ENCODE peak calls at places on chromosomes 4 and X, in nine cellular contexts. B is NCI-H1694; G is AG20443; K is tibial artery; H is stimulated activated naive CD8-positive, alpha-beta T cell treated with anti-CD3 and anti-CD28 coated beads, Interleukin-15, Interleukin-2, amounts not matched to agents 100 U/mL and 50 U/mL, for 24 hours; F is GM03348; Y is EL; R is retina; I is fibroblast of lung. W is an unnamed sample.

GRCh38 chr4:153039542-153040185 is 103.5 kb downstream of the FHDC1 start:
- DNase-seq in F (no peak), K (no peak), R (no peak), I (no peak), Y (no peak), H (no peak), B (no peak), G (no peak), W (no peak)

GRCh38 chrX:151860827-151861226 is 51.9 kb upstream of the MAGEA4 start:
- DNase-seq in R (no peak), Y (no peak), I (no peak), G (no peak), K (no peak), H (no peak), B (no peak), F (no peak), W (no peak)

GRCh38 chrX:68719904-68720614 is 72.6 kb downstream of the STARD8 start:
- DNase-seq in H (no peak), Y (no peak), F (peak), I (peak), R (no peak), K (no peak), B (no peak), G (no peak), W (no peak)

GRCh38 chr4:77184961-77185360 is 28.0 kb downstream of the CCNG2 start:
- DNase-seq in Y (no peak), F (no peak), K (no peak), I (no peak), H (no peak), R (no peak), G (no peak), B (no peak), W (no peak)

GRCh38 chr4:107760281-107760947 is 40.4 kb upstream of the PAPSS1 start:
- DNase-seq in H (no peak), Y (peak), K (no peak), I (peak), G (peak), R (no peak), F (no peak), B (no peak), W (no peak)

GRCh38 chr4:9984621-9985020 is 36.7 kb downstream of the SLC2A9 start:
- DNase-seq in R (no peak), H (no peak), I (no peak), G (no peak), K (no peak), F (no peak), Y (no peak), B (no peak), W (no peak)

GRCh38 chr4:174461438-174462106 is 60.7 kb downstream of the HPGD start:
- DNase-seq in Y (no peak), R (no peak), G (no peak), B (no peak), H (no peak), F (no peak), I (peak), K (no peak), W (no peak)

GRCh38 chr4:14771504-14772175 is 230.6 kb upstream of the CPEB2 start:
- DNase-seq in K (no peak), Y (peak), B (no peak), R (no peak), I (no peak), H (no peak), F (no peak), G (no peak), W (peak)

GRCh38 chrX:130497531-130497930 is 95.7 kb downstream of the RBMX2 start:
- DNase-seq in B (no peak), R (no peak), I (no peak), F (no peak), K (no peak), G (no peak), H (no peak), Y (no peak), W (no peak)

GRCh38 chr4:153143527-153144348 is 60.5 kb upstream of the TRIM2 start:
- DNase-seq in K (no peak), B (peak), H (no peak), I (peak), R (no peak), G (peak), Y (peak), F (peak), W (peak)

GRCh38 chr4:153232768-153233167 is 28.5 kb downstream of the TRIM2 start:
- DNase-seq in Y (no peak), K (no peak), R (no peak), F (no peak), H (no peak), B (no peak), I (no peak), G (peak), W (peak)

GRCh38 chrX:46477435-46477834 is 67.8 kb downstream of the ZNF674 start:
- DNase-seq in I (peak), G (no peak), B (no peak), H (no peak), F (no peak), K (no peak), Y (no peak), R (no peak), W (no peak)

GRCh38 chrX:3582421-3582820 is 131.0 kb downstream of the PRKX start:
- DNase-seq in K (no peak), I (peak), B (no peak), F (peak), G (no peak), H (no peak), Y (no peak), R (no peak), W (no peak)

GRCh38 chr4:89249716-89250361 is 57.8 kb downstream of the GPRIN3 start:
- DNase-seq in B (no peak), H (no peak), G (no peak), I (no peak), Y (no peak), K (no peak), R (no peak), F (no peak), W (no peak)

GRCh38 chr4:83282049-83282535 is 2.5 kb downstream of the COQ2 start:
- DNase-seq in G (peak), R (peak), K (no peak), I (peak), F (peak), H (peak), Y (peak), B (peak), W (no peak)

GRCh38 chrX:46978341-46979291 is 66.4 kb downstream of the JADE3 start:
- DNase-seq in B (peak), H (peak), R (peak), K (peak), F (peak), G (peak), I (peak), Y (peak), W (peak)

GRCh38 chrX:20361081-20361889 is 94.6 kb upstream of the RPS6KA3 start:
- DNase-seq in R (peak), Y (peak), B (no peak), H (no peak), F (peak), I (peak), G (peak), K (peak), W (peak)

GRCh38 chrX:137695405-137695804 is 129.5 kb downstream of the ZIC3 start:
- DNase-seq in G (no peak), H (no peak), F (no peak), R (no peak), B (no peak), K (no peak), Y (no peak), I (no peak), W (no peak)

GRCh38 chr4:68372588-68372987 is 22.7 kb upstream of the YTHDC1 start:
- DNase-seq in G (no peak), B (no peak), I (no peak), F (peak), K (no peak), R (no peak), Y (peak), H (no peak), W (no peak)

GRCh38 chr4:76736434-76736833 is 161.5 kb downstream of the SOWAHB start:
- DNase-seq in K (no peak), F (peak), H (no peak), B (no peak), G (peak), R (no peak), I (peak), Y (no peak), W (no peak)